ENCODE peak calls at places on chromosome 14, in six cellular contexts. F is activated B cell treated with CpG ODN at 0.5 μM for 24 hours, R is vagina, S is heart right ventricle, W is omental fat pad, T is lower lobe of right lung. Z is an unnamed sample.

GRCh38 chr14:93799617-93800016 is 11.3 kb upstream of the PRIMA1 start:
- DNase-seq in T (no peak), R (no peak), S (no peak), F (no peak), W (no peak), Z (no peak)

GRCh38 chr14:83706555-83706954 is 1823.4 kb upstream of the FLRT2 start:
- DNase-seq in F (no peak), W (no peak), T (no peak), R (no peak), S (no peak), Z (no peak)

GRCh38 chr14:104697892-104698583 is 8.6 kb downstream of the INF2 start:
- DNase-seq in T (peak), F (no peak), W (no peak), S (no peak), R (no peak), Z (no peak)

GRCh38 chr14:81066672-81067071 is 111.3 kb downstream of the TSHR start:
- DNase-seq in R (no peak), S (no peak), T (no peak), W (no peak), F (no peak), Z (no peak)

GRCh38 chr14:30177776-30178175 is 250.1 kb upstream of the PRKD1 start:
- DNase-seq in W (no peak), S (no peak), T (no peak), F (no peak), R (no peak), Z (peak)

GRCh38 chr14:103504991-103505565 is 17.6 kb downstream of the CKB start:
- DNase-seq in T (no peak), W (no peak), R (no peak), S (no peak), F (no peak), Z (no peak)

GRCh38 chr14:87066221-87066817 is 926.7 kb downstream of the GALC start:
- DNase-seq in F (no peak), S (no peak), W (no peak), T (no peak), R (no peak), Z (no peak)

GRCh38 chr14:24098927-24099813 is 5.1 kb downstream of the PCK2 start:
- DNase-seq in R (no peak), T (no peak), W (no peak), F (no peak), S (no peak), Z (no peak)

GRCh38 chr14:53890611-53891091 is 66.0 kb downstream of the BMP4 start:
- DNase-seq in W (no peak), F (no peak), R (no peak), T (no peak), S (no peak), Z (no peak)

GRCh38 chr14:80607430-80608200 is 333.9 kb downstream of the CEP128 start:
- DNase-seq in R (no peak), T (no peak), W (no peak), F (no peak), S (no peak), Z (no peak)

GRCh38 chr14:26444745-26445144 is 153.1 kb downstream of the NOVA1 start:
- DNase-seq in S (no peak), R (no peak), W (no peak), F (no peak), T (no peak), Z (no peak)
- TF ChIP-seq CTCF in S (no peak), R (no peak), W (no peak), F (no peak), T (no peak), Z (no peak)

DNA sequence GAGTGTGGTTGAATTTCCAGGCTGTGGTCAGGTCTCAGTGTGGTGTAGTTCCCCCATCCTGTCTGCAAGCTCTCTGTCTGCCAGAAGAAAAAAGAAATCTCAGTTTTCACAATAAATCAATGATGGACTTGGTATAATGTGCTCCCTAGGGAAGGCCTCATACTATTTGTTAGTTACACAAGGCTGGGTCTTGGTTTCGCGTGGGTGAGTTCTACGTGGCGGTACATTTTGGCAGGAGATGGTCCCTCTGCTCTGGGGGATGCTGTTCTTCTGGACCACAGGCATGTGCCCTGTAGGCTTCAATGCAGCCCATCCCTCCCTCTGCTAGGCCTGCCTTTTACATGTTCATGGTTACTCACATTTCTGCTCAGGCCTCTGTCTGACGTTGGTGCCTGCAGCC is 206.4 kb upstream of the PELI2 start:
- DNase-seq in S (no peak), F (no peak), R (no peak), W (no peak), T (no peak), Z (no peak)
- TF ChIP-seq CTCF in S (no peak), F (no peak), R (no peak), W (no peak), T (no peak), Z (no peak)

GRCh38 chr14:33404054-33404453 is 465.4 kb downstream of the NPAS3 start:
- DNase-seq in R (no peak), T (no peak), S (no peak), W (no peak), F (no peak), Z (no peak)
- TF ChIP-seq CTCF in R (no peak), T (no peak), S (no peak), W (no peak), F (no peak), Z (no peak)

GRCh38 chr14:71688576-71688975 is 243.7 kb upstream of the RGS6 start:
- DNase-seq in F (no peak), R (no peak), T (no peak), W (no peak), S (no peak), Z (no peak)
- TF ChIP-seq CTCF in F (no peak), R (no peak), T (no peak), W (no peak), S (no peak), Z (no peak)

DNA sequence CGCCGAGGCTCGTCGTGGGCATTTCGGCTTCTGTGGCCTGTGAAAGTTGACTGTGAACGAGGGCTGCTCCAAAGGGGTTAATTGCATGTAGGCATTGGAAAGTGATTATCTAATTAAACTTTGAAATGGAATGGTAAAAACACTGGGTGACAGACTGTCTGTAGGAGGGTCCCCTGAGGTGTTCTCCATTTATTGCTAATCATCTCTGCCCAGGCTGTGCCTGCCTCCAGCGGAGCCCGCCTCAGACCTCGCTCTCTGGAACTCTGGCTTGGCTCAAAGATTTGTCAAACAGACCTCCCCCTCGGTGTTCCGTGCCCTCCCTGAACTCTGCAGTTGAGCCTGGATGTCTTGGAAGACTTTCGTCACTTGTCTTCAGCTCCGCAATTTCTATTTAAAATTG is 50.2 kb upstream of the VRK1 start:
- DNase-seq in W (no peak), R (no peak), F (no peak), S (no peak), T (no peak), Z (no peak)
- TF ChIP-seq CTCF in W (no peak), R (no peak), F (no peak), S (no peak), T (no peak), Z (no peak)

DNA sequence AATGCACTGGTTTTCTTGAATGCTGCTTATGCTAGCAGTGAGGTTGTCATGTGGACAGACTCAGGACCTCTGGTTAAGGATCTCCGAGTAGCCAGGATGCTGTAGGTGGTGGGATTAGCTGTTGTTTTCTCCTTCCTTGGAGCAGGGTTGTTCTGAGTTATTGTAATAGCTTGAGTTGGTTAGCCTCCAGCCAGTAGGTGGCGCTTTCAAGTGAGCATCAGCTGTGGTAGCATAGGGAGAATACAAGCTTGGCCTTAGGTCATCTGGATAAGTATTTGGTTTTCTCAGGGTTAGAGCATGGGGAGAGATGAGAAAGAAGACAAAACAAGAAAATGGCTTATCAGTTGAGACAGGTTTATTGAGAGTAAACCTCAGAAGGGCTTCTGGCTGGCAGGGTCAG is 299.7 kb upstream of the FBXO33 start:
- DNase-seq in R (no peak), T (no peak), S (no peak), F (no peak), W (no peak), Z (no peak)
- TF ChIP-seq CTCF in R (no peak), T (no peak), S (no peak), F (no peak), W (no peak), Z (no peak)

DNA sequence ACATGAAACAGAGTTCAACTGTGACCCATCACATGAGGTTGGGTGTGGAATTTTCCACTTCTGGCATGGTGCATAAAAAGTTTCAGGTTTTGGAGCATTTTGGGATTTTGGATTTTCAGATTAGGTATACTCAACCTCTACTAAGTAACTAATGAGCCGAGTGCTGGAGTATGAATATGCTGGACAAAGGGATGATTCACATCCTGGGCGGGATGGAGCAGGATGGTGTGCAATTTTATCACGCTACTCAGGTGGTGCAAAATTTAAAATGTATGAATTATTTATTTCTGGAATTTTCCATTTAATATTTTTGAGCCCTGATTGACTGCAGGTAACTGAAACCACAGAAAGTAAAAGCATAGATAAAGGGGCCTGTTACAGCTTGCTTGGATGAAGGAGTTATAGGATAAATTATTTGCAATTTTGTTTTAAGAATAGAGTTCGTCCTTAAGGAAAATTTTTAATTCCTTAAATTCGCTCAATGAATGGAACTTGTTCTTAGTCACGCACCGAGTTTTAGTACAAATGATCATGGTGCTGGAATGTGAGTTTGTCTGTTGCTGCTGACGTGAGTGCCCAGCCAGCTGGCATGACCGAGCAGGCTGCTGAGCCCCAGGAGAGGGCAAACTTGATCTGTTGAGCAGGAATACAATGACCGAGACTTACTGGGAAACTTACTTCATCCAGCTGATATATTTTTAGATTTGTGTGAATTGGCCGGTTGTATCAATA is 176.3 kb downstream of the ESR2 start:
- DNase-seq in W (no peak), F (no peak), T (no peak), S (peak), R (no peak), Z (peak)
- TF ChIP-seq CTCF in W (no peak), F (no peak), T (no peak), S (peak), R (no peak), Z (no peak)

DNA sequence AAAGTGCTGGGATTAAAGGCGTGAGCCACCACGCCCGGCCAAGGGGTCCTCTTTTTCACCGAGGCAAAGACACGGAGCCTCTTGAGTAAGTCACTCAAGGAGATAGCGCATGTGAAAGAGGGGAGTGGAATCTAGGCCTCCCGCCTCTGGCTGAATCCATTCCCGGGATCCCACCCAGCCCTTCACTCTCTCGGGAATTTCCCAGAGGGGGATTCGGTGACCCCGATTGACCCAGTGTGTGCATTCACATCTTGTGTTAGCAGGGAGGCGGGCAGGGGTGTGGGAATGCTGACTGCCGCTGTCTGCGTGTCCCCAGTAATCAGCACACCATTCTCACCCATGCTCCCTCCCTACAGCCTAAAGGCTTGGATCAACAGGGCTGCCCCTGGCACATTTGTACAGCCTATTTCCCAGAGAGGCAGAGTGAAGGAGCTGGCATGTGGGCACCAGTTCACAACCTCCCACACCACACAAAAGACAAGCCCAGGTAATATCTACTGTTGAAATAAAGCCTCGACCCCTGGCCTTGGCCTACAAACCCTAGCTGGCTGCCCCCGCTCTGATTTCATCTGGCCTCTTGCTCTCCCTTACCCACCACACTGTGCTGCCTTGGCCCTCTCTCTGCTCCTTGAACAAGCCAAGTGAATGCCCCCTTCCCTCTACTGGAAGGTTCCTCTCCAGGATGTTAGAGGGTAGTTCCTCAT is 1.3 kb upstream of the LTBP2 start:
- DNase-seq in F (no peak), W (no peak), R (no peak), T (no peak), S (no peak), Z (no peak)
- TF ChIP-seq CTCF in F (no peak), W (no peak), R (no peak), T (no peak), S (no peak), Z (no peak)

Z was measured in breast epithelium.